ENCODE peak calls at places on chromosomes 4 and X, in four cellular contexts. M, L, N and K are unnamed samples.

GRCh38 chr4:139243448-139244365 is 36.3 kb downstream of the MGARP start:
- DNase-seq in L (peak), M (no peak), N (no peak), K (no peak)

GRCh38 chr4:7762376-7763040 is 177.2 kb downstream of the AFAP1 start:
- DNase-seq in M (no peak), N (peak), L (no peak), K (no peak)

GRCh38 chr4:188262464-188262863 is 123.2 kb downstream of the TRIML1 start:
- DNase-seq in M (no peak), L (peak), N (no peak), K (no peak)

GRCh38 chr4:176259330-176260090 is 9.5 kb downstream of the ASB5 start:
- DNase-seq in M (no peak), L (peak), N (no peak), K (no peak)

GRCh38 chr4:14878681-14879080 is 123.6 kb upstream of the CPEB2 start:
- DNase-seq in N (no peak), L (no peak), M (no peak), K (no peak)

GRCh38 chr4:175637762-175638161 is 174.3 kb downstream of the GPM6A start:
- DNase-seq in N (no peak), M (no peak), L (no peak), K (no peak)

GRCh38 chr4:105457997-105458396 is 15.9 kb downstream of the PPA2 start:
- DNase-seq in M (no peak), L (no peak), N (no peak), K (no peak)

GRCh38 chrX:19682712-19683331 is 167.5 kb upstream of the MAP3K15 start:
- DNase-seq in M (peak), N (peak), L (peak), K (peak)

GRCh38 chr4:34183916-34184315 is 2060.4 kb downstream of the ARAP2 start:
- DNase-seq in L (no peak), N (no peak), M (no peak), K (no peak)

GRCh38 chr4:166324321-166324720 is 451.3 kb downstream of the TLL1 start:
- DNase-seq in N (no peak), M (peak), L (no peak), K (peak)

GRCh38 chr4:121227254-121227867 is 63.2 kb upstream of the TNIP3 start:
- DNase-seq in N (no peak), M (no peak), L (no peak), K (no peak)

GRCh38 chr4:77194989-77195388 is 38.0 kb downstream of the CCNG2 start:
- DNase-seq in M (no peak), N (no peak), L (no peak), K (no peak)

GRCh38 chrX:55787063-55787462 is 69.5 kb downstream of the RRAGB start:
- DNase-seq in N (no peak), L (no peak), M (no peak), K (no peak)

GRCh38 chrX:48083212-48083611 is 11.8 kb upstream of the ZNF630 start:
- DNase-seq in M (peak), N (peak), L (peak), K (no peak)

GRCh38 chrX:106401965-106402559 is 209.7 kb upstream of the RADX start:
- DNase-seq in N (no peak), L (no peak), M (no peak), K (no peak)

GRCh38 chr4:54085284-54085683 is 14.7 kb upstream of the GSX2 start:
- DNase-seq in M (no peak), N (peak), L (peak), K (no peak)

GRCh38 chr4:153465583-153465921 is 608 bp upstream of the TMEM131L start:
- DNase-seq in N (peak), M (peak), L (peak), K (peak)

GRCh38 chr4:32775049-32775448 is 2054.9 kb downstream of the PCDH7 start:
- DNase-seq in N (no peak), L (no peak), M (peak), K (peak)

GRCh38 chr4:156113138-156113537 is 159.5 kb upstream of the CTSO start:
- DNase-seq in N (no peak), M (no peak), L (no peak), K (peak)

GRCh38 chrX:119655125-119655524 is 37.8 kb downstream of the SEPTIN6 start:
- DNase-seq in M (no peak), L (peak), N (no peak), K (no peak)

GRCh38 chr4:138049350-138049749 is 192.8 kb downstream of the SLC7A11 start:
- DNase-seq in L (peak), M (no peak), N (no peak), K (no peak)

GRCh38 chrX:147565239-147565638 is 346.5 kb upstream of the FMR1 start:
- DNase-seq in N (no peak), L (peak), M (no peak), K (no peak)

GRCh38 chrX:45769919-45770582 is 569.4 kb upstream of the DIPK2B start:
- DNase-seq in N (peak), M (peak), L (peak), K (no peak)

GRCh38 chrX:140090800-140091275 is 125.5 kb upstream of the CXorf66 start:
- DNase-seq in N (no peak), M (no peak), L (no peak), K (no peak)

GRCh38 chr4:147096667-147097604 is 151.3 kb upstream of the TTC29 start:
- DNase-seq in M (no peak), N (no peak), L (peak), K (peak)

GRCh38 chrX:12489341-12489740 is 301.9 kb upstream of the PRPS2 start:
- DNase-seq in L (peak), M (no peak), N (no peak), K (no peak)

GRCh38 chr4:2837904-2838496 is 5.6 kb upstream of the ADD1 start:
- DNase-seq in N (peak), L (no peak), M (peak), K (no peak)

GRCh38 chr4:10086506-10087120 is 30.0 kb downstream of the WDR1 start:
- DNase-seq in M (no peak), N (peak), L (no peak), K (no peak)

GRCh38 chr4:142883433-142883832 is 37.3 kb upstream of the INPP4B start:
- DNase-seq in M (no peak), L (peak), N (no peak), K (no peak)

GRCh38 chr4:170270628-170271027 is 180.9 kb upstream of the AADAT start:
- DNase-seq in M (no peak), N (no peak), L (no peak), K (no peak)

GRCh38 chrX:55161581-55161980 is 58.6 kb upstream of the PAGE5 start:
- DNase-seq in M (no peak), N (no peak), L (peak), K (no peak)

GRCh38 chr4:82721819-82722423 is 76.7 kb downstream of the SCD5 start:
- DNase-seq in N (peak), M (peak), L (peak), K (peak)

GRCh38 chr4:70958681-70959080 is 34.8 kb upstream of the DCK start:
- DNase-seq in M (no peak), L (peak), N (no peak), K (no peak)

GRCh38 chr4:118921736-118922135 is 33.1 kb downstream of the SYNPO2 start:
- DNase-seq in M (no peak), N (no peak), L (no peak), K (no peak)

GRCh38 chr4:168421671-168422070 is 58.6 kb downstream of the DDX60L start:
- DNase-seq in N (no peak), L (no peak), M (no peak), K (no peak)

GRCh38 chr4:74953647-74954046 is 20.7 kb downstream of the PARM1 start:
- DNase-seq in N (no peak), M (no peak), L (no peak), K (no peak)

GRCh38 chr4:17280266-17280665 is 231.6 kb downstream of the QDPR start:
- DNase-seq in M (no peak), N (no peak), L (no peak), K (no peak)

GRCh38 chr4:24913099-24913445 is 230 bp upstream of the CCDC149 start:
- DNase-seq in L (no peak), M (no peak), N (no peak), K (no peak)